ENCODE peak calls at places on chromosomes 11 and 22, in five cellular contexts. P is ovary, T is DND-41, Q is WERI-Rb-1, M is pancreas. H is an unnamed sample.

GRCh38 chr22:40679249-40679963 is at the start of gene MCHR1:
- DNase-seq in Q (no peak), T (no peak), P (no peak), M (no peak), H (no peak)

GRCh38 chr11:44797886-44798683 is 71.3 kb downstream of the TSPAN18 start:
- DNase-seq in T (no peak), P (no peak), Q (no peak), M (no peak), H (no peak)

GRCh38 chr22:41478891-41479521 is 10.1 kb downstream of the ACO2 start:
- DNase-seq in M (no peak), T (no peak), P (no peak), Q (peak; percentile 39), H (no peak)

GRCh38 chr22:32606181-32606580 is 131.6 kb downstream of the FBXO7 start:
- DNase-seq in M (no peak), T (peak; percentile 7), Q (no peak), P (no peak), H (no peak)

GRCh38 chr11:69800278-69800677 is 18.9 kb downstream of the FGF3 start:
- DNase-seq in P (no peak), T (no peak), M (no peak), Q (no peak), H (no peak)

GRCh38 chr11:1728931-1729691 is 21.3 kb downstream of the IFITM10 start:
- DNase-seq in T (peak; percentile 89), Q (no peak), M (no peak), P (no peak), H (no peak)

GRCh38 chr11:121703166-121703565 is 250.4 kb upstream of the SORL1-AS1 start:
- DNase-seq in T (no peak), Q (no peak), M (no peak), P (no peak), H (no peak)

GRCh38 chr11:79543101-79543500 is 102.3 kb upstream of the TENM4 start:
- DNase-seq in M (no peak), P (no peak), Q (no peak), T (no peak), H (no peak)

GRCh38 chr22:18085188-18085587 is 7.4 kb downstream of the PEX26 start:
- DNase-seq in Q (no peak), T (no peak), M (no peak), P (no peak), H (no peak)

GRCh38 chr11:65392899-65393298 is 6.5 kb downstream of the FRMD8 start:
- DNase-seq in T (no peak), P (no peak), Q (no peak), M (no peak), H (no peak)

GRCh38 chr22:45162531-45162930 is 1.2 kb upstream of the NUP50 start:
- DNase-seq in Q (no peak), T (no peak), P (no peak), M (no peak), H (no peak)

GRCh38 chr11:2890466-2891241 is 5.1 kb upstream of the CDKN1C start:
- DNase-seq in T (no peak), M (peak; percentile 86), P (peak; percentile 96), Q (no peak), H (no peak)

GRCh38 chr22:44988671-44989070 is 21.1 kb downstream of the PHF21B start:
- DNase-seq in P (no peak), T (no peak), Q (peak; percentile 40), M (no peak), H (no peak)

GRCh38 chr22:22928666-22929380 is 41.2 kb downstream of the IGLL5 start:
- DNase-seq in T (peak; percentile 91), P (no peak), M (no peak), Q (no peak), H (peak; percentile 83)

GRCh38 chr11:132312616-132313210 is 942.3 kb downstream of the NTM start:
- DNase-seq in M (no peak), P (no peak), T (peak; percentile 5), Q (peak; percentile 21), H (peak; percentile 3)

GRCh38 chr22:39629851-39630250 is 59.3 kb downstream of the CACNA1I start:
- DNase-seq in T (no peak), M (no peak), P (no peak), Q (no peak), H (no peak)

GRCh38 chr11:67484847-67485311 is 2.1 kb downstream of the AIP start:
- DNase-seq in T (peak; percentile 68), P (no peak), Q (no peak), M (no peak), H (peak; percentile 52)
- H3K27ac ChIP-seq in T (peak overlapping the region; percentile 99), P (no peak overlapping the region), Q (no peak overlapping the region), M (no peak overlapping the region), H (peak overlapping the region; percentile 92)

DNA sequence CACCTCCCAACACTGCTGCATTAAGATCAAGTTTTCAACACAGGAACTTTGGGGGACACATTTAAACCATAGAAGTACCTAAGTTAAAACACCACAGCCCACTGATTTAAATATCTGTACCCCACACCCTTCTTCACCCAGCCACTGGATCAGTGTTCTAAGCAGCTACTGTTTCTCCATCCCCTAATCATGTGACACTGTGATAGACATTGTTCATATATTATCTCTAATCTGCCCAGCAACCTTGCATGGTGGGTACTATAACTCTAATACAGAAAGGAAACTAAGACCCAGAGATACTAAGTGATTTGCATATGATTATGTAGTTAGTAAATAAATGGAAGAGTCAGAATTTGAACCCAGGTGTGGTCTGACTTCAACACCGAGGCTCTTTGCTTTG is 70.5 kb upstream of the NNMT start:
- DNase-seq in P (no peak), T (no peak), M (no peak), Q (no peak), H (no peak)
- H3K27ac ChIP-seq in P (no peak overlapping the region), T (no peak overlapping the region), M (no peak overlapping the region), Q (no peak overlapping the region), H (no peak overlapping the region)

GRCh38 chr11:117606807-117607206 is 190.2 kb downstream of the DSCAML1 start:
- DNase-seq in M (no peak), P (no peak), T (no peak), Q (no peak), H (no peak)

GRCh38 chr11:117604349-117604995 is 192.5 kb downstream of the DSCAML1 start:
- DNase-seq in P (no peak), M (no peak), T (no peak), Q (no peak), H (no peak)

GRCh38 chr11:117605331-117605730 is 191.7 kb downstream of the DSCAML1 start:
- DNase-seq in T (no peak), Q (no peak), P (no peak), M (no peak), H (no peak)

GRCh38 chr11:117607449-117607848 is 189.6 kb downstream of the DSCAML1 start:
- DNase-seq in Q (no peak), P (no peak), M (no peak), T (no peak), H (no peak)

DNA sequence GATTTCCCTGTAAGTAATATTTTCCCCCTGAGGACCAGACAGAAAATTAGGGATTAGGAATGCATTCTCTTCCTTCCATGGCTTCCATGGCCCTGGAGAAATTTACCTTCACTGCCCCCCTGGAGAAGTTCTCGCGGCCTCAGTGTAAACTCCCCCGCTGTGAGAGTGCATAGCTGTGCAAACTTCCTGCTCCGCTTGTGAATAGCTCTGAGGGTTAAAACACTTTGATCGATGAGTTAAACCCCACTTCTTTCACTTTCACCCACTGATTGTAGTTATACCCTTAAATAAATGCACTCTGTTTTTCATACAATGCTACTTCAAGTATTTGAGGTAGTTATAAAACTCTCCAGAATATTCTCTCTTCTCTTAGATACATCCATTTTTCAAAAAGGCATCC is 190.8 kb downstream of the DSCAML1 start:
- DNase-seq in M (no peak), Q (no peak), T (no peak), P (no peak), H (peak; percentile 70)
- H3K27ac ChIP-seq in M (no peak overlapping the region), Q (no peak overlapping the region), T (no peak overlapping the region), P (no peak overlapping the region), H (no peak overlapping the region)

GRCh38 chr22:36977947-36978660 is 41.1 kb downstream of the TST start:
- DNase-seq in M (peak; percentile 90), Q (peak; percentile 89), T (peak; percentile 90), P (peak; percentile 92), H (peak; percentile 86)
- H3K27ac ChIP-seq in M (no peak overlapping the region), Q (no peak overlapping the region), T (peak overlapping the region; percentile 36), P (no peak overlapping the region), H (peak overlapping the region; percentile 74)

DNA sequence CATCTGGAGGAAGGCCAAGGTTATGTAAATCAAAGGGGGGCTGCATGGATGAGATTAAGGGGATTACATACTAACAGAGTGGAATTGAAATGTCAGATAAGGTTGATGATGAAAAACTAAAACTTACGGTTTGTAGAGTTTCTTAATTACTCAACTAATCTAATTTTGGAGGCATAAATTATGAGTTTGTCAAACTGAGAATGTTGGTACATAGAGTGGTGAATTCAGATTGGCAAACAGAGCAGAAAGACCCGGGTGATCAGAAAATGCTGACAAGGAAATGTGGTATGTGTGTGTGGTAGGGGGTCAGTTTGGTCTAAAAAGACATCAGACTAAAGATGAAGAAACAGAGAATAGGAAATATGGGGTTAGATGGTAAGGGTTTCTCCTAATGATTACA is 11.0 kb downstream of the MS4A6E start:
- DNase-seq in P (no peak), T (no peak), M (no peak), Q (no peak), H (no peak)
- H3K27ac ChIP-seq in P (no peak overlapping the region), T (no peak overlapping the region), M (no peak overlapping the region), Q (no peak overlapping the region), H (no peak overlapping the region)

DNA sequence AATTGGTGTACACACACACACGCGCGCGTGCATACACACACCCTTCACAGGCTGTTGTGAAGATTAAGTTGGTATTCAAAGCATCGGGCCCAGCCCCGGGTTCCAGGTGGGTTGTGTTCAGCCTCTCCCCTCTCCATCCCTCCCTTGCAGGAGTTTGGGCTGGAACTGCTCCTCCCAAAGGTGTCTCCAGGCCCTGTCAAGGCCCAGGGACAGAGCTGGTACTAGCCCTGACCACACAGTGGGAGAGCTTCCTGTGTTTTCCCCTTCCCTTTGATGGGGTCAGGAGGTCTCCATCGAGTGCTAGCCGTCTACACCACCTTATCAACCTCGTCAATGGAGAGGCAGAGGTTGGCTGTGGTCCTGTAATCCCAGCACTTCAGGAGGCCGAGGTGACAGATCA is 36.5 kb upstream of the CSNK1E start:
- DNase-seq in T (no peak), Q (no peak), M (no peak), P (no peak), H (no peak)
- H3K27ac ChIP-seq in T (no peak overlapping the region), Q (no peak overlapping the region), M (no peak overlapping the region), P (no peak overlapping the region), H (no peak overlapping the region)

DNA sequence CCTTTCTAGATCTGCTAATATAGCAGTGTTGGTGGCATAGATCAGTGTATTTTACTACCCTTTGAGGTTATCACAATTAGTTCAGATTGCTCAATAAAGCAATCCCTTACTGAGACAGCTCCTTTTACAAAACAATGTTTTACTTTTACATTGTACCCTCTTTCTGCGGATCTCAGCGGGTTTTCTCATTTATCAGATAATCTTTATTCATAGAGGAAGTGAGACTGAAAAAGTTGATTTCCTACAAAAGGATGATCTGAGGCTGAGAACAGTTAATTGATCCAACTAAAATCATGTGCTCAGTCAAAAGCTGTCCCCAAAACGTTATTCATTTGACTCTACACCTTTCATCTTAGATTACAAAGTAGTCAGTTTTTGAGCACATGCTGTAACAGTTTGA is 2319.9 kb downstream of the LRRC4C start:
- DNase-seq in P (no peak), T (no peak), M (no peak), Q (no peak), H (no peak)
- H3K27ac ChIP-seq in P (no peak overlapping the region), T (no peak overlapping the region), M (no peak overlapping the region), Q (no peak overlapping the region), H (no peak overlapping the region)